ENCODE peak calls at places on chromosome 15, in four cellular contexts. One of them, this sample, is unnamed.

GRCh38 chr15:57726411-57726810 is 19.9 kb downstream of the POLR2M start:
- DNase-seq in IMR-90: peak
- DNase-seq in transverse colon: no peak
- DNase-seq in adrenal gland: no peak
- DNase-seq in this sample: no peak

GRCh38 chr15:50907866-50908208 is 646 bp upstream of the AP4E1 start:
- DNase-seq in IMR-90: peak
- DNase-seq in transverse colon: peak
- DNase-seq in adrenal gland: peak
- DNase-seq in this sample: peak

GRCh38 chr15:85764649-85765277 is 30.0 kb downstream of the KLHL25 start:
- DNase-seq in IMR-90: peak
- DNase-seq in transverse colon: no peak
- DNase-seq in adrenal gland: no peak
- DNase-seq in this sample: no peak

GRCh38 chr15:82648257-82649103 is 1.3 kb upstream of the CPEB1 start:
- DNase-seq in IMR-90: no peak
- DNase-seq in transverse colon: no peak
- DNase-seq in adrenal gland: no peak
- DNase-seq in this sample: no peak

GRCh38 chr15:32872606-32873291 is 154.9 kb downstream of the GREM1 start:
- DNase-seq in IMR-90: peak
- DNase-seq in transverse colon: peak
- DNase-seq in adrenal gland: no peak
- DNase-seq in this sample: no peak

GRCh38 chr15:24898715-24899278 is 56.0 kb upstream of the SNRPN start:
- DNase-seq in IMR-90: no peak
- DNase-seq in transverse colon: no peak
- DNase-seq in adrenal gland: no peak
- DNase-seq in this sample: no peak

GRCh38 chr15:70197945-70198361 is 100.2 kb upstream of the TLE3 start:
- DNase-seq in IMR-90: no peak
- DNase-seq in transverse colon: no peak
- DNase-seq in adrenal gland: no peak
- DNase-seq in this sample: peak

GRCh38 chr15:62841891-62842559 is 200.5 kb upstream of the TPM1 start:
- DNase-seq in IMR-90: no peak
- DNase-seq in transverse colon: no peak
- DNase-seq in adrenal gland: no peak
- DNase-seq in this sample: no peak

GRCh38 chr15:46489276-46489675 is 854.4 kb downstream of the SQOR start:
- DNase-seq in IMR-90: no peak
- DNase-seq in transverse colon: no peak
- DNase-seq in adrenal gland: no peak
- DNase-seq in this sample: no peak

GRCh38 chr15:68991723-68992122 is 22.8 kb upstream of the NOX5 start:
- DNase-seq in IMR-90: peak
- DNase-seq in transverse colon: no peak
- DNase-seq in adrenal gland: peak
- DNase-seq in this sample: no peak

GRCh38 chr15:93047621-93048425 is 41.2 kb downstream of the RGMA start:
- DNase-seq in IMR-90: no peak
- DNase-seq in transverse colon: no peak
- DNase-seq in adrenal gland: no peak
- DNase-seq in this sample: no peak

GRCh38 chr15:74129411-74130088 is 836 bp upstream of the ISLR2 start:
- DNase-seq in IMR-90: no peak
- DNase-seq in transverse colon: no peak
- DNase-seq in adrenal gland: no peak
- DNase-seq in this sample: no peak

GRCh38 chr15:43966646-43967045 is 139.8 kb downstream of the WDR76 start:
- DNase-seq in IMR-90: peak
- DNase-seq in transverse colon: no peak
- DNase-seq in adrenal gland: no peak
- DNase-seq in this sample: no peak

GRCh38 chr15:63977102-63977501 is 69.2 kb downstream of the DAPK2 start:
- DNase-seq in IMR-90: no peak
- DNase-seq in transverse colon: peak
- DNase-seq in adrenal gland: no peak
- DNase-seq in this sample: peak

GRCh38 chr15:100537326-100537725 is 8.6 kb upstream of the CERS3 start:
- DNase-seq in IMR-90: no peak
- DNase-seq in transverse colon: no peak
- DNase-seq in adrenal gland: no peak
- DNase-seq in this sample: no peak

GRCh38 chr15:98719169-98719515 is 70.8 kb downstream of the IGF1R start:
- DNase-seq in IMR-90: no peak
- DNase-seq in transverse colon: no peak
- DNase-seq in adrenal gland: no peak
- DNase-seq in this sample: no peak

GRCh38 chr15:98143116-98143515 is 182.6 kb downstream of the ARRDC4 start:
- DNase-seq in IMR-90: no peak
- DNase-seq in transverse colon: no peak
- DNase-seq in adrenal gland: no peak
- DNase-seq in this sample: no peak

GRCh38 chr15:26870346-26870745 is 3.5 kb downstream of the GABRA5 start:
- DNase-seq in IMR-90: no peak
- DNase-seq in transverse colon: no peak
- DNase-seq in adrenal gland: no peak
- DNase-seq in this sample: no peak

GRCh38 chr15:91985297-91985696 is 131.8 kb downstream of the SLCO3A1 start:
- DNase-seq in IMR-90: no peak
- DNase-seq in transverse colon: no peak
- DNase-seq in adrenal gland: no peak
- DNase-seq in this sample: no peak

GRCh38 chr15:44340410-44340809 is 51.9 kb downstream of the GOLM2 start:
- DNase-seq in IMR-90: peak
- DNase-seq in transverse colon: no peak
- DNase-seq in adrenal gland: peak
- DNase-seq in this sample: no peak

GRCh38 chr15:74402337-74402839 is 31.4 kb downstream of the SEMA7A start:
- DNase-seq in IMR-90: no peak
- DNase-seq in transverse colon: no peak
- DNase-seq in adrenal gland: no peak
- DNase-seq in this sample: no peak

GRCh38 chr15:68303560-68304436 is 26.3 kb downstream of the FEM1B start:
- DNase-seq in IMR-90: no peak
- DNase-seq in transverse colon: no peak
- DNase-seq in adrenal gland: no peak
- DNase-seq in this sample: no peak

GRCh38 chr15:25501828-25502446 is 63.1 kb upstream of the UBE3A start:
- DNase-seq in IMR-90: peak
- DNase-seq in transverse colon: no peak
- DNase-seq in adrenal gland: peak
- DNase-seq in this sample: no peak

GRCh38 chr15:69280783-69281182 is 17.9 kb upstream of the PAQR5 start:
- DNase-seq in IMR-90: peak
- DNase-seq in transverse colon: no peak
- DNase-seq in adrenal gland: no peak
- DNase-seq in this sample: no peak

GRCh38 chr15:62426387-62426956 is 261.4 kb upstream of the C2CD4B start:
- DNase-seq in IMR-90: no peak
- DNase-seq in transverse colon: no peak
- DNase-seq in adrenal gland: no peak
- DNase-seq in this sample: no peak

GRCh38 chr15:52257734-52258062 is 37.9 kb downstream of the MYO5C start:
- DNase-seq in IMR-90: peak
- DNase-seq in transverse colon: no peak
- DNase-seq in adrenal gland: no peak
- DNase-seq in this sample: no peak

GRCh38 chr15:83380026-83380425 is 67.1 kb upstream of the SH3GL3 start:
- DNase-seq in IMR-90: no peak
- DNase-seq in transverse colon: no peak
- DNase-seq in adrenal gland: no peak
- DNase-seq in this sample: no peak

GRCh38 chr15:95610945-95611344 is 719.6 kb upstream of the NR2F2 start:
- DNase-seq in IMR-90: no peak
- DNase-seq in transverse colon: no peak
- DNase-seq in adrenal gland: no peak
- DNase-seq in this sample: no peak

GRCh38 chr15:55194246-55194645 is 2.5 kb downstream of the RSL24D1 start:
- DNase-seq in IMR-90: peak
- DNase-seq in transverse colon: no peak
- DNase-seq in adrenal gland: no peak
- DNase-seq in this sample: no peak

DNA sequence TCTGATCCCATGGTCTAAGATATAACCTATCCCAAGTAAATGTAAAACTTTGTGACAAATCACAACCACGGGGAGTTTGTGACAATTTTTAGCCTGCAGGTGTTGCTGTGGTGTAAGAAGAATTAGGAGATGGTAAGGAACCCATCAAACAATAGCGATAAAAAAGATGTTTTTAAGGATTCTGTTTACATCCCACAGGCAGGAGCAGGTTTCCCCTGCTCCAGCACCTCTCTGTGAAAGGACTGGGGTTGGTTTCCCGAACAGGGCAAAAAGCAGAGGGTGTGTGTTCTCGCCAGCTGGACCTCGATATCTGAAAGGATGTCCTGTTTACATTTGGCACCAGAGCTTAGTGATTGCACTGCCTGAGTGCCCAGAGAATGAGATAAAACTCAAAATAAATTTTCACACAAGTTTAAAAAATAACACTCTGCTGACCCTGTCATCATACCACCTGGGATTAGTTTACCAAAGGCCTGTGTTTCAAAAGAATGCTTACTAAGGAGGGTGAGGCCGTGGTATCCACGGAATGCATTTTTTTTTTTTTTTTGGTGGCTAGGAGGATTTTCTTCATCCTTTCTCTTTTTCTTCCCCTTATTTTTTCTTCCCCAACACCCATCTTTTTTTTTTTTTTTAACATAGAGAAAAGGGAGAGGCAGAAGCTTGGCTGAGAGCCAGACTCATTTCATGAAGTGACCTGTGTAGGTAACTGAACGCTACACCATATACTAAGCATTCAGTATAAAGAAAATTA is 151.8 kb upstream of the DPH6 start:
- DNase-seq in IMR-90: peak
- DNase-seq in transverse colon: peak
- DNase-seq in adrenal gland: peak
- DNase-seq in this sample: peak
- TF ChIP-seq CTCF in IMR-90: no peak
- TF ChIP-seq CTCF in transverse colon: no peak
- TF ChIP-seq CTCF in adrenal gland: no peak
- TF ChIP-seq CTCF in this sample: no peak

DNA sequence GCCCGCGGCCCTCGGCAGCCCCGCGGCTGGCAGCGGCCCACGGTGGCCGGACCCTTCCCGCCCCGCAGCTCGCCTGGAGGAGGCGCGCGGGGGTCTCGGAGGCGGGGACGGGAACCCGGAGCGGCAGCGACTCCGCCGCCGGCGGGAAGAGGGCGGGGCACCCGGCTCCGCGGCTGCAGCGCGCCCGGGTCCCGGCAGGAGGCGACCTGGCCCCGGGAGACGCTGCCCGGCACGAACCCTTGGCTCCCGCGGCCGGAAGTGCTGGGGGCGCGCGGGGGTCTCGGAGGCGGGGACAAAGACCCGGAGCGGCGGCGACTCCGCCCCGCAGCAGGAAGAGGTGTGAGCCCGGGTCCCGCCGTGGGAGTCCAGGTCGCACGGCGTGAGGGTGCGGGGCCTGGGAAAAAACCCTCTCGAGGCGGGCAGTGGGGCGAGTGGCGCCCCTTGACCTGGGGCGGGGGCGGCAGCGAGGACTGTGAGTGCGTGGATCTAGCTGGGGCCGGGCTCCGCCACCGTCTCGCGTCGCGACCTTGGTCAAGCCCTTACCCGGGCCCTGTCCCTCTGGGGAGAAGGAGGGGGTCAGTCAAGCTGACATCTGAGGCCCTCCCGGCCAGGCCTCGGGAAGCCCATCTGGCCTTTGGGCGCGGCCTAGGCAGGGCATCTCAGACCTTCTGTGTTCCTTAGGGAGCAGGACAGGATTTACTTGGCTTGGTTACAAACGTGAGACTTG is at the start of gene CIB2:
- DNase-seq in IMR-90: peak
- DNase-seq in transverse colon: peak
- DNase-seq in adrenal gland: peak
- DNase-seq in this sample: peak
- TF ChIP-seq POLR2A in IMR-90: peak
- TF ChIP-seq POLR2A in transverse colon: peak
- TF ChIP-seq POLR2A in adrenal gland: peak
- TF ChIP-seq POLR2A in this sample: peak

DNA sequence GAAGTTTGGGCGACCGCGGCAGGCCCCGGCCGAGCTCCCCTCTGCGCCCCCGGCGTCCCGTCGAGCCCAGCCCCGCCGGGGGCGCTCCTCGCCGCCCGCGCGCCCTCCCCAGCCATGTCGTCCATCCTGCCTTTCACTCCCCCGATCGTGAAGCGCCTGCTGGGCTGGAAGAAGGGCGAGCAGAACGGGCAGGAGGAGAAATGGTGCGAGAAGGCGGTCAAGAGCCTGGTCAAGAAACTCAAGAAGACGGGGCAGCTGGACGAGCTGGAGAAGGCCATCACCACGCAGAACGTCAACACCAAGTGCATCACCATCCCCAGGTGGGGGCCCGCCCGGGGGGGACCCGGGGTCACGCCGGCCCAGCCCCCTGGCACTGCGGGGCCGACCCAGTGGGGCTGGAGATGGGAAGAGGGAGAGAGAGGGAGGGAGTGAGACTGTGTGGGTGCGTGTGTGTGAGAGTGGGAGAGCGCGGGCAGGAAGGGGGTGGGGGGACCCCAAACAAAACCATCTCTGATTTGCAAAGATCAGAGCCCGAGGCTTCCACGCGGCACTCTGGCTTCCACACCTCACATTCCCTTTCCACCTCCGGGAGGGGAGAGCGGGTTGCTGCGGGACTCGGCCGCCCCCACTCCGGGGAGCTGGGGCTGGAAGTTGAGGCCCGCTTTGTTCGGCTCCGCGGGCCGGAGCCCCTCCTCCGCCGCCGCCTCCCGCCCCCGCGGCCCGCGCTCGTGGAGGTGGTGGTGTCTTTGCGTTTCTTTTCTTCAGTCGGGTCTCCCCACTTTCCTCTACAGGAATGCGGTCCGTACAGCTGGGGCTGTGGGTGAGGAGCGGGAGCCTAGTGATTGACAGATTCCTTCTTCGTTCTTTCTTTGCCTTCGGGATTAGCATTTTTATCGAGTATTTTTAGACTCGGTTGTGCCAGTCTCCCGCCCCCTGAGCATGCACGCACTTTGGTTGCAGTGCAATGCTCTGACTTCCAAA is 929 bp downstream of the SMAD3 start:
- DNase-seq in IMR-90: peak
- DNase-seq in transverse colon: no peak
- DNase-seq in adrenal gland: peak
- DNase-seq in this sample: peak
- TF ChIP-seq CTCF in IMR-90: no peak
- TF ChIP-seq CTCF in transverse colon: no peak
- TF ChIP-seq CTCF in adrenal gland: no peak
- TF ChIP-seq CTCF in this sample: no peak

DNA sequence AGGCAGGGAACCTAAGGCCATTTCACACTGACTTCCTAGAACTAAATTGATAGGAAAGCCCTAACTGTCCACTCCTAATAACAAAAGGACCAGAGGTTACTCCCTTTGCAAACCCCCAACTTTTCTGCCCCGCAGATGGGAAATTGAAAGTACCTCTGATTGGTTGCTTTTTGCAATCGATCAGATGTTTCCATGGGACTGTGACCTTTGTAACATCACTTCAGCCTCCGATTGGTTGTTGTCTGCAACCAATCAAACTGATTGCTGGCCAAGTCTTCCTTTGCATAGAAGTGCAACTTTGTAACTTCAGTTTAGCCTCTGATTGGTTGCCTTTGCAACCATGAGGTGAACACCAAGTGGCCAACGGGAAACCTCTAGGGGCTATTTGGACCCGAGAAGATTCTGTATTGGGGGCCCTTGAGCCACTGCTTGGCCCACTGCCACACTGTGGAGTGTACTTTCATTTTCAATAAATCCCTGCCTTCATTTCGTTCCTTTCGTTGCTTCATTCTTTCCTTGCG is 11.3 kb upstream of the KNL1 start:
- DNase-seq in IMR-90: no peak
- DNase-seq in transverse colon: no peak
- DNase-seq in adrenal gland: peak
- DNase-seq in this sample: no peak
- TF ChIP-seq POLR2A in IMR-90: no peak
- TF ChIP-seq POLR2A in transverse colon: no peak
- TF ChIP-seq POLR2A in adrenal gland: no peak
- TF ChIP-seq POLR2A in this sample: peak